ENCODE peak calls at places on chromosomes 3 and 15, in four cellular contexts. L, G, J and N are unnamed samples.

GRCh38 chr3:85074003-85074402 is 115.2 kb downstream of the CADM2 start:
- DNase-seq in L (no peak), G (no peak), J (no peak), N (no peak)

GRCh38 chr3:66259721-66260255 is 39.0 kb downstream of the SLC25A26 start:
- DNase-seq in L (no peak), G (no peak), J (no peak), N (no peak)

GRCh38 chr3:31762016-31762764 is 218.9 kb downstream of the OSBPL10 start:
- DNase-seq in L (no peak), G (no peak), J (no peak), N (no peak)

GRCh38 chr3:136728918-136729317 is 23.3 kb downstream of the STAG1 start:
- DNase-seq in L (no peak), G (no peak), J (no peak), N (no peak)

GRCh38 chr15:70259030-70259424 is 161.3 kb upstream of the TLE3 start:
- DNase-seq in L (peak), G (no peak), J (peak), N (peak)

GRCh38 chr3:148360046-148360445 is 337.7 kb upstream of the AGTR1 start:
- DNase-seq in L (peak), G (no peak), J (no peak), N (no peak)

GRCh38 chr15:81171286-81171685 is 25.4 kb upstream of the IL16 start:
- DNase-seq in L (no peak), G (no peak), J (no peak), N (no peak)

GRCh38 chr3:152902141-152902669 is 67.3 kb downstream of the P2RY1 start:
- DNase-seq in L (no peak), G (no peak), J (no peak), N (no peak)

GRCh38 chr3:37993811-37994638 is 3.4 kb downstream of the VILL start:
- DNase-seq in L (peak), G (peak), J (peak), N (peak)

GRCh38 chr15:61064653-61065052 is 164.4 kb downstream of the RORA start:
- DNase-seq in L (no peak), G (no peak), J (no peak), N (no peak)

GRCh38 chr3:57555738-57556458 is at the start of gene PDE12:
- DNase-seq in L (peak), G (peak), J (peak), N (peak)

GRCh38 chr3:186909078-186909853 is 21.1 kb upstream of the ST6GAL1 start:
- DNase-seq in L (no peak), G (no peak), J (peak), N (peak)

GRCh38 chr3:21517184-21517583 is 233.8 kb downstream of the ZNF385D start:
- DNase-seq in L (no peak), G (no peak), J (no peak), N (no peak)

GRCh38 chr3:105398407-105398806 is 31.7 kb downstream of the ALCAM start:
- DNase-seq in L (no peak), G (no peak), J (no peak), N (no peak)

GRCh38 chr3:189369636-189370035 is 197.9 kb downstream of the TPRG1 start:
- DNase-seq in L (no peak), G (no peak), J (no peak), N (no peak)

GRCh38 chr3:133927543-133928066 is 31.9 kb upstream of the RAB6B start:
- DNase-seq in L (peak), G (no peak), J (peak), N (peak)

GRCh38 chr3:10164546-10165393 is at the start of gene IRAK2:
- DNase-seq in L (peak), G (peak), J (peak), N (peak)

GRCh38 chr3:27089063-27089462 is 280.1 kb downstream of the NEK10 start:
- DNase-seq in L (no peak), G (no peak), J (no peak), N (peak)

GRCh38 chr3:47583320-47584075 is 4.8 kb upstream of the CSPG5 start:
- DNase-seq in L (peak), G (no peak), J (no peak), N (no peak)

GRCh38 chr3:188407158-188407880 is 253.4 kb downstream of the LPP start:
- DNase-seq in L (no peak), G (no peak), J (no peak), N (no peak)